ENCODE peak calls at places on chromosomes 12 and 14, in seven cellular contexts. Q is gastrocnemius medialis; X is lung; I is IMR-90; Y is CD8-positive, alpha-beta T cell; Z is uterus; T is cardiac muscle cell. M is an unnamed sample.

GRCh38 chr12:97005174-97005573 is 98.1 kb downstream of the NEDD1 start:
- DNase-seq in Q (no peak), X (no peak), I (no peak), Y (no peak), Z (no peak), T (no peak), M (no peak)

GRCh38 chr12:15788266-15789214 is 648 bp downstream of the EPS8 start:
- DNase-seq in Q (peak; percentile 12), X (peak; percentile 46), I (peak; percentile 45), Y (no peak), Z (peak; percentile 37), T (peak; percentile 39), M (peak; percentile 53)

GRCh38 chr12:54588892-54589291 is 433 bp upstream of the PPP1R1A start:
- DNase-seq in Q (no peak), X (no peak), I (no peak), Y (no peak), Z (no peak), T (no peak), M (no peak)

GRCh38 chr14:101072945-101073597 is 169.5 kb upstream of the RTL1 start:
- DNase-seq in Q (no peak), X (peak; percentile 29), I (peak; percentile 98), Y (peak; percentile 36), Z (peak; percentile 67), T (peak; percentile 36), M (peak; percentile 88)

GRCh38 chr12:26158078-26158764 is 33.4 kb upstream of the BHLHE41 start:
- DNase-seq in Q (no peak), X (no peak), I (no peak), Y (no peak), Z (no peak), T (no peak), M (no peak)

GRCh38 chr12:112664569-112664968 is 127.0 kb upstream of the RPH3A start:
- DNase-seq in Q (no peak), X (no peak), I (no peak), Y (no peak), Z (no peak), T (peak; percentile 71), M (no peak)

GRCh38 chr12:19529933-19530630 is 90.8 kb downstream of the AEBP2 start:
- DNase-seq in Q (no peak), X (no peak), I (peak; percentile 59), Y (no peak), Z (no peak), T (no peak), M (peak; percentile 21)

GRCh38 chr14:34883954-34884353 is 8.8 kb upstream of the BAZ1A start:
- DNase-seq in Q (no peak), X (no peak), I (no peak), Y (no peak), Z (no peak), T (no peak), M (no peak)

GRCh38 chr12:75563351-75563750 is 51.9 kb upstream of the KRR1 start:
- DNase-seq in Q (no peak), X (no peak), I (no peak), Y (no peak), Z (no peak), T (no peak), M (no peak)

GRCh38 chr12:38823743-38824142 is 81.6 kb downstream of the CPNE8 start:
- DNase-seq in Q (no peak), X (no peak), I (no peak), Y (no peak), Z (no peak), T (no peak), M (no peak)

GRCh38 chr14:94770815-94771190 is 890 bp upstream of the GSC start:
- DNase-seq in Q (no peak), X (no peak), I (no peak), Y (no peak), Z (no peak), T (no peak), M (no peak)

GRCh38 chr14:94770251-94770749 is 387 bp upstream of the GSC start:
- DNase-seq in Q (no peak), X (no peak), I (peak; percentile 20), Y (no peak), Z (no peak), T (no peak), M (no peak)

GRCh38 chr14:94771191-94771905 is 1.4 kb upstream of the GSC start:
- DNase-seq in Q (no peak), X (no peak), I (no peak), Y (no peak), Z (no peak), T (no peak), M (no peak)

GRCh38 chr14:94773017-94773681 is 3.2 kb upstream of the GSC start:
- DNase-seq in Q (no peak), X (no peak), I (no peak), Y (no peak), Z (no peak), T (peak; percentile 47), M (no peak)

GRCh38 chr14:94771906-94772468 is 2.1 kb upstream of the GSC start:
- DNase-seq in Q (no peak), X (no peak), I (no peak), Y (no peak), Z (no peak), T (no peak), M (no peak)
- H3K27me3 ChIP-seq in Q (peaks cover 81% of the 10 kb centered on the region), X (peaks cover 13% of the 10 kb centered on the region), I (peaks cover 77% of the 10 kb centered on the region), Y (peaks cover 36% of the 10 kb centered on the region), Z (peaks cover 77% of the 10 kb centered on the region), T (peaks cover 100% of the 10 kb centered on the region), M (no peaks in the 10 kb centered on the region)

DNA sequence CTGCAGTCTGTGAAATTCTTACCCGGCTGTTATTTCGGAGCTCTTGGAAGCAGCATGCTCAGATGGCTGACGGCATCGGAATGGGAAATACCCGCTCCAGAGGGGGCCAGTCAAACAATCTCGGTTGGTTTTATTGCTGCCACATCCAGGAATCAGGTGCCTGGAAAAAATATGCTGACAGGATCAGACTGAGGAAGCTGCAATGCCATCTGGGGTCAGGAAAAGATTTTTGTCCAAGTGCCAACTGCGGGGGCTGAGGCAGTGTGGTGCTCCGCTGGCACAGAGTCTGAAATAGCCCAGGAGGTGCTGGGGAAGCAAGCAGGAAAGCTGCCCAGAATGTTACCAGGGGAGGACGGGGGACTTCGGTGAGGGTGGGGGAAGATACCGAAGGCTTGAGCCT is 28.0 kb upstream of the KCNA1 start:
- DNase-seq in Q (no peak), X (no peak), I (no peak), Y (no peak), Z (no peak), T (no peak), M (no peak)
- H3K27me3 ChIP-seq in Q (peaks cover 4% of the 10 kb centered on the region), X (no peaks in the 10 kb centered on the region), I (no peaks in the 10 kb centered on the region), Y (no peaks in the 10 kb centered on the region), Z (no peaks in the 10 kb centered on the region), T (no peaks in the 10 kb centered on the region), M (peaks cover 3% of the 10 kb centered on the region)

GRCh38 chr12:51865470-51865745 is 16.9 kb upstream of the FIGNL2 start:
- DNase-seq in Q (no peak), X (no peak), I (no peak), Y (no peak), Z (no peak), T (no peak), M (no peak)

GRCh38 chr12:51864701-51865469 is 16.4 kb upstream of the FIGNL2 start:
- DNase-seq in Q (no peak), X (no peak), I (no peak), Y (no peak), Z (no peak), T (peak; percentile 94), M (no peak)

GRCh38 chr12:51866762-51867161 is 18.2 kb upstream of the FIGNL2 start:
- DNase-seq in Q (no peak), X (no peak), I (no peak), Y (no peak), Z (no peak), T (no peak), M (no peak)

GRCh38 chr12:51865757-51866270 is 17.3 kb upstream of the FIGNL2 start:
- DNase-seq in Q (no peak), X (no peak), I (no peak), Y (no peak), Z (no peak), T (peak; percentile 32), M (no peak)

GRCh38 chr12:51866324-51866723 is 17.8 kb upstream of the FIGNL2 start:
- DNase-seq in Q (no peak), X (no peak), I (no peak), Y (no peak), Z (no peak), T (no peak), M (no peak)
- H3K27me3 ChIP-seq in Q (peaks cover 25% of the 10 kb centered on the region), X (no peaks in the 10 kb centered on the region), I (peaks cover 61% of the 10 kb centered on the region), Y (peaks cover 31% of the 10 kb centered on the region), Z (no peaks in the 10 kb centered on the region), T (peaks cover 21% of the 10 kb centered on the region), M (peaks cover 42% of the 10 kb centered on the region)

DNA sequence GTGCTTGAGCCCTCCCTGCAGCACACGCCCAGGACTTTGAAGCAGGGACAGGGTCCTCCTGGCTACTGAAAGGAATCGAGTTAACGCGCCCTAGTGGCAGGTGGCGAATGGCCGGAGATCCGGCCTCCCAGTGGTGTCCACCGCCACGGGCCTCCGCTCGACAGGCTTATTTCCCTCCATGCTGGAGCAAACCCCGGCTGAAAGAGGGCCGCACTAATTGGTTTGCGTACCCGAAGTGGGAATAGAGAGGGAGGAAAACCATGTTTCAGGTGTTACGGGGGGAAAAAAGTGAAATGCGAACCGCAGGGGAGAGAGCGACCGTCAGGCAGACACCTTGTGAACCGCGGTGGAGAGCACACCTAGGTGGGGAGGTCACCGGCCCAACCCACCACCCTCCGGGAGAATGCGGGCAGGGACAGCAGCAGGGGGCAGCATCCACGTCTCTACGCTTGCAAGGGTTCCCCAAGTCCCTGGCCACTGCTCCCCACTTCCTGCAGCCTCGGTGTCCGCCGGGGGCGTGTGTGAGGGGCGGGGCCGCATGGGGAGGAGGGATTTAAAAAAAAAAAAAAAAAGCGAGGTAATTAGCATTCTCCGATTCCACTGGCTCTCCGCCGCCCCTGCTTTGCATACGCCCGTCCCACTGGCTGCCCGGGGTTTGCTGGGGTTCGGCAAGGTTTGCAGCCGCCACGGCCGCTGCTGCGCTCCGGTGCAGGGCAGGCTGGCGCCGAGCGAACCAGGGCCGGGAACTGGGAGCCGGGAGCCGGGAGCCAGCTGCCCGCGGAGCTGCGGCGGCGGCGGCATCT is 224.6 kb upstream of the CRY1 start:
- DNase-seq in Q (peak; percentile 25), X (peak; percentile 85), I (peak; percentile 88), Y (peak; percentile 86), Z (no peak), T (peak; percentile 96), M (peak; percentile 62)
- H3K27me3 ChIP-seq in Q (peaks cover 45% of the 10 kb centered on the region), X (peaks cover 17% of the 10 kb centered on the region), I (peaks cover 19% of the 10 kb centered on the region), Y (no peaks in the 10 kb centered on the region), Z (peaks cover 6% of the 10 kb centered on the region), T (peaks cover 91% of the 10 kb centered on the region), M (peaks cover 62% of the 10 kb centered on the region)

M was measured in SJSA1.